ENCODE peak calls at places on chromosomes 2 and 18, in four cellular contexts. D is stimulated activated CD8-positive, alpha-beta memory T cell treated with anti-CD3 and anti-CD28 coated beads, Interleukin-2, amount 100 ng/mL, for 1 hour; Y is LoVo; I is MCF 10A. B is an unnamed sample.

GRCh38 chr2:133633851-133634250 is 65.6 kb upstream of the NCKAP5 start:
- DNase-seq in I (no peak), Y (no peak), D (no peak), B (no peak)

GRCh38 chr2:216696751-216697560 is 1.6 kb upstream of the IGFBP5 start:
- DNase-seq in D (no peak), Y (no peak), I (peak; percentile 37), B (no peak)

GRCh38 chr18:43692291-43692690 is 415.0 kb upstream of the SYT4 start:
- DNase-seq in Y (no peak), D (no peak), I (no peak), B (no peak)

GRCh38 chr2:45353879-45354278 is 257.2 kb downstream of the SRBD1 start:
- DNase-seq in Y (peak; percentile 35), I (peak; percentile 74), D (no peak), B (no peak)

GRCh38 chr2:28451793-28452533 is 43.9 kb upstream of the PLB1 start:
- DNase-seq in Y (no peak), D (no peak), I (no peak), B (no peak)

GRCh38 chr2:73920577-73921545 is 5.8 kb upstream of the DGUOK start:
- DNase-seq in Y (no peak), I (peak; percentile 50), D (no peak), B (peak; percentile 48)

GRCh38 chr2:116809074-116809473 is 1005.4 kb upstream of the DDX18 start:
- DNase-seq in D (no peak), Y (no peak), I (peak; percentile 25), B (no peak)

GRCh38 chr2:100954044-100954420 is 48.1 kb upstream of the RPL31 start:
- DNase-seq in I (no peak), D (no peak), Y (no peak), B (no peak)

GRCh38 chr2:229731916-229732315 is 17.6 kb upstream of the DNER start:
- DNase-seq in I (no peak), D (no peak), Y (no peak), B (no peak)

GRCh38 chr2:204901591-204901990 is 356.3 kb downstream of the PARD3B start:
- DNase-seq in D (no peak), I (no peak), Y (no peak), B (no peak)

GRCh38 chr2:83160571-83160970 is 1298.5 kb downstream of the SUCLG1 start:
- DNase-seq in Y (no peak), I (no peak), D (no peak), B (no peak)

GRCh38 chr2:16055848-16056580 is 115.7 kb downstream of the MYCN start:
- DNase-seq in I (no peak), D (no peak), Y (no peak), B (no peak)

GRCh38 chr18:11310476-11311086 is 161.2 kb upstream of the PIEZO2 start:
- DNase-seq in D (no peak), Y (peak; percentile 59), I (peak; percentile 59), B (no peak)

GRCh38 chr2:26568076-26568890 is 72.9 kb downstream of the CIB4 start:
- DNase-seq in I (no peak), Y (no peak), D (no peak), B (no peak)

GRCh38 chr2:222492683-222493082 is 68.3 kb downstream of the SGPP2 start:
- DNase-seq in D (no peak), I (no peak), Y (peak; percentile 38), B (no peak)

GRCh38 chr2:60707750-60708371 is 48.2 kb upstream of the PAPOLG start:
- DNase-seq in D (no peak), I (peak; percentile 65), Y (peak; percentile 37), B (no peak)

GRCh38 chr2:80166457-80166856 is 138.1 kb downstream of the LRRTM1 start:
- DNase-seq in D (no peak), I (no peak), Y (no peak), B (no peak)

GRCh38 chr2:74768401-74768914 is 65.5 kb upstream of the HK2 start:
- DNase-seq in Y (no peak), D (no peak), I (no peak), B (no peak)

GRCh38 chr2:171702781-171703556 is 15.7 kb downstream of the DYNC1I2 start:
- DNase-seq in D (no peak), Y (no peak), I (peak; percentile 51), B (no peak)

GRCh38 chr2:159265171-159265576 is 21.3 kb downstream of the WDSUB1 start:
- DNase-seq in D (no peak), Y (no peak), I (peak; percentile 21), B (no peak)

GRCh38 chr2:12733846-12734245 is 17.1 kb downstream of the TRIB2 start:
- DNase-seq in D (no peak), I (peak; percentile 57), Y (no peak), B (no peak)

GRCh38 chr2:10575566-10576300 is 114.0 kb downstream of the NOL10 start:
- DNase-seq in I (peak; percentile 47), D (no peak), Y (peak; percentile 45), B (no peak)

GRCh38 chr2:54942373-54942772 is 107.9 kb downstream of the RTN4 start:
- DNase-seq in Y (no peak), D (no peak), I (no peak), B (no peak)

GRCh38 chr2:159922563-159922962 is 124.6 kb upstream of the CD302 start:
- DNase-seq in I (peak; percentile 13), Y (no peak), D (no peak), B (no peak)

GRCh38 chr2:60826126-60826525 is 55.2 kb upstream of the REL start:
- DNase-seq in I (no peak), D (no peak), Y (no peak), B (no peak)

GRCh38 chr18:46070683-46071614 is 1.1 kb downstream of the PSTPIP2 start:
- DNase-seq in D (no peak), Y (no peak), I (no peak), B (no peak)

GRCh38 chr2:174835797-174836255 is 71.6 kb upstream of the CHRNA1 start:
- DNase-seq in I (peak; percentile 96), D (no peak), Y (no peak), B (peak; percentile 14)

GRCh38 chr2:79855264-79856006 is 342.6 kb downstream of the CTNNA2 start:
- DNase-seq in D (no peak), Y (no peak), I (peak; percentile 10), B (no peak)

GRCh38 chr2:70087703-70088507 is 628 bp downstream of the PCBP1 start:
- DNase-seq in I (peak; percentile 51), Y (peak; percentile 37), D (no peak), B (peak; percentile 57)